ENCODE peak calls at places on chromosomes 13 and 19, in ten cellular contexts. S, X, O, D, R, G, T, Z, E and M are unnamed samples.
A peak's percentile ranks its signal among the peaks of the same experiment; 100 is the strongest.

GRCh38 chr13:51044023-51044665 is 66.9 kb downstream of the C13orf42 start:
- DNase-seq in G (peak; percentile 15), O (no peak), Z (no peak), D (no peak), R (no peak), X (no peak), S (no peak), T (no peak), E (no peak), M (peak; percentile 68)

GRCh38 chr19:21841784-21842097 is 5.8 kb upstream of the ZNF43 start:
- DNase-seq in X (no peak), R (no peak), Z (no peak), G (no peak), S (no peak), E (no peak), D (no peak), T (no peak), O (no peak), M (no peak)

GRCh38 chr13:41004875-41005693 is 14.0 kb downstream of the ELF1 start:
- DNase-seq in T (no peak), S (no peak), G (no peak), R (no peak), E (no peak), X (no peak), D (no peak), Z (peak; percentile 63), O (no peak), M (no peak)

GRCh38 chr13:24215732-24216131 is 55.2 kb downstream of the SPATA13 start:
- DNase-seq in O (peak; percentile 63), D (no peak), X (peak; percentile 25), E (no peak), Z (no peak), G (no peak), T (peak; percentile 46), R (no peak), S (no peak), M (no peak)

GRCh38 chr13:59391696-59392095 is 772.0 kb downstream of the DIAPH3 start:
- DNase-seq in R (peak; percentile 30), G (no peak), T (no peak), E (peak; percentile 2), Z (peak; percentile 64), D (peak; percentile 49), S (no peak), X (peak; percentile 75), O (peak; percentile 42), M (no peak)

GRCh38 chr13:44259045-44260042 is 114.3 kb upstream of the SERP2 start:
- DNase-seq in D (peak; percentile 48), T (peak; percentile 22), X (peak; percentile 50), E (no peak), G (no peak), O (peak; percentile 41), S (no peak), R (peak; percentile 33), Z (peak; percentile 70), M (no peak)

GRCh38 chr19:9883231-9883758 is 48.2 kb downstream of the PIN1 start:
- DNase-seq in R (no peak), D (no peak), E (no peak), Z (no peak), S (no peak), T (no peak), G (peak; percentile 46), X (no peak), O (no peak), M (no peak)

GRCh38 chr19:46369817-46370216 is 22.9 kb downstream of the PPP5C start:
- DNase-seq in G (no peak), O (no peak), S (no peak), R (no peak), X (no peak), D (no peak), E (no peak), T (no peak), Z (no peak), M (no peak)

GRCh38 chr13:113077953-113078894 is 27.4 kb upstream of the F7 start:
- DNase-seq in E (no peak), Z (no peak), T (no peak), G (peak; percentile 69), O (no peak), X (no peak), D (no peak), S (peak; percentile 76), R (no peak), M (no peak)
- TF ChIP-seq EP300 in E (no peak), Z (no peak), T (no peak), G (no peak), O (no peak), X (no peak), D (no peak), S (no peak), R (no peak), M (no peak)

GRCh38 chr19:19422156-19422555 is 16.7 kb downstream of the GATAD2A start:
- DNase-seq in E (no peak), S (no peak), R (no peak), O (no peak), Z (no peak), T (no peak), X (no peak), D (no peak), G (no peak), M (no peak)

GRCh38 chr19:19420570-19421301 is 15.3 kb downstream of the GATAD2A start:
- DNase-seq in S (no peak), X (no peak), O (no peak), E (no peak), D (no peak), R (no peak), Z (no peak), T (no peak), G (no peak), M (no peak)

GRCh38 chr19:19418548-19419260 is 13.2 kb downstream of the GATAD2A start:
- DNase-seq in T (no peak), S (no peak), G (no peak), E (no peak), D (no peak), R (no peak), X (no peak), Z (no peak), O (no peak), M (no peak)

GRCh38 chr19:19423322-19423721 is 17.8 kb downstream of the GATAD2A start:
- DNase-seq in R (no peak), Z (no peak), G (no peak), D (no peak), T (no peak), S (no peak), X (no peak), E (no peak), O (no peak), M (no peak)

GRCh38 chr19:19421326-19421725 is 15.9 kb downstream of the GATAD2A start:
- DNase-seq in D (no peak), S (no peak), E (no peak), Z (no peak), G (no peak), X (no peak), T (no peak), O (no peak), R (no peak), M (no peak)
- H3K4me1 ChIP-seq in D (no peaks in the 10 kb centered on the region), S (peaks cover 36% of the 10 kb centered on the region), E (no peaks in the 10 kb centered on the region), Z (no peaks in the 10 kb centered on the region), G (peaks cover 29% of the 10 kb centered on the region), X (no peaks in the 10 kb centered on the region), T (peaks cover 8% of the 10 kb centered on the region), O (peaks cover 37% of the 10 kb centered on the region), R (peaks cover 10% of the 10 kb centered on the region), M (peaks cover 30% of the 10 kb centered on the region)

GRCh38 chr13:27005976-27006518 is 165.6 kb downstream of the USP12 start:
- DNase-seq in G (no peak), D (no peak), E (no peak), O (no peak), Z (no peak), R (no peak), S (peak; percentile 70), X (no peak), T (no peak), M (no peak)

GRCh38 chr13:27005556-27005955 is 166.1 kb downstream of the USP12 start:
- DNase-seq in Z (no peak), X (no peak), G (no peak), E (no peak), D (no peak), R (no peak), T (no peak), S (peak; percentile 55), O (no peak), M (no peak)

GRCh38 chr13:27004866-27005265 is 166.7 kb downstream of the USP12 start:
- DNase-seq in S (peak; percentile 26), G (no peak), E (no peak), O (no peak), X (no peak), R (no peak), Z (no peak), T (no peak), D (no peak), M (no peak)

GRCh38 chr13:27007166-27007565 is 164.4 kb downstream of the USP12 start:
- DNase-seq in E (no peak), Z (no peak), R (no peak), T (no peak), G (no peak), D (no peak), X (no peak), O (no peak), S (no peak), M (no peak)

DNA sequence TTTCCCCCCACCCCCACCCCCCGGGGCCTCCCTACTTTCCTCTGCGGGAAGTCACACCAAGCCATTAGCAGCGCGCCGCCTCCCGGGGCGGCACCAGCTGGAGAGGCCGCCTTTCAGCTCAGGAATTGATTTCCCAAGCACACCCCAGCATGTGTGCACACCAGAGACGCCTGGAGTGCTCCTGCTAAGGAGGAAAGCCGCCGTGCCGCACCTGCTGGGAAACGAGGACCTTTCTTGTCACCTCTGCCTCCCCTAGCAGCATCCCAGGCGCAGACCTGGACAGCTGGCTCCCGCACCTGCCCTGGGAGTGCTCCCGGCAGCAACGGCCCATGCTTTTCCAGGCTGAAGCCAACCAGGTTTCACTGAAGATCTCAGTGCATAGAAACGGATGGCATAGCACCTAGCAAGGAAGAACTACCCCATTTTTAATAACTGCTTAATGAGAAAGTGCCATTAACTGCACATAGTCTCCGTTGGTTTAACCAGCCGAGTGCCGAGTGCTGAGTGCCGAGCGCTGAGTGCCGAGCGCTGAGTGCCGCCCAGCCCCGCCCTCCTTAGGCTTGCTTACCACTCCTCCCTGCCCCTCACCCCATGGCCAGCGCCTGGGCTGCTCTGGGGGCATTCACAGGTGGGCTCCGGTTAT is 165.0 kb downstream of the USP12 start:
- DNase-seq in X (no peak), E (no peak), R (peak; percentile 51), G (peak; percentile 88), Z (no peak), S (peak; percentile 78), T (no peak), O (peak; percentile 54), D (peak; percentile 55), M (no peak)
- H3K27ac ChIP-seq in X (no peak overlapping the region), E (peak overlapping the region; percentile 44), R (no peak overlapping the region), G (peak overlapping the region; percentile 10), Z (no peak overlapping the region), S (no peak overlapping the region), T (no peak overlapping the region), O (peak overlapping the region; percentile 18), D (peak overlapping the region; percentile 45), M (peak overlapping the region; percentile 76)

GRCh38 chr19:51316688-51317087 is 5.2 kb downstream of the IGLON5 start:
- DNase-seq in R (no peak), G (no peak), O (no peak), S (no peak), T (no peak), D (no peak), X (no peak), E (no peak), Z (no peak), M (no peak)

GRCh38 chr19:51320258-51320657 is 8.8 kb downstream of the IGLON5 start:
- DNase-seq in Z (no peak), T (no peak), E (no peak), G (peak; percentile 82), R (peak; percentile 87), S (no peak), O (no peak), X (no peak), D (no peak), M (no peak)

GRCh38 chr19:51318687-51319675 is 7.5 kb downstream of the IGLON5 start:
- DNase-seq in G (no peak), D (no peak), Z (no peak), R (no peak), X (no peak), T (no peak), O (no peak), E (no peak), S (no peak), M (no peak)

GRCh38 chr19:51317968-51318367 is 6.5 kb downstream of the IGLON5 start:
- DNase-seq in G (no peak), T (no peak), O (no peak), E (no peak), Z (no peak), S (no peak), X (no peak), D (no peak), R (no peak), M (no peak)

GRCh38 chr19:51317381-51317780 is 5.9 kb downstream of the IGLON5 start:
- DNase-seq in T (no peak), G (no peak), D (no peak), S (no peak), X (no peak), Z (no peak), O (no peak), E (no peak), R (no peak), M (no peak)
- TF ChIP-seq EP300 in T (no peak), G (no peak), D (no peak), S (no peak), X (no peak), Z (no peak), O (no peak), E (no peak), R (no peak), M (no peak)